ENCODE peak calls at places on chromosomes 16 and 17, in nine cellular contexts. H, V, T, O, D, Z, F, J and L are unnamed samples.

GRCh38 chr16:64417711-64418227 is 704.1 kb downstream of the CDH11 start:
- DNase-seq in F (no peak), D (peak), Z (no peak), J (peak), H (no peak), T (no peak), V (peak), O (no peak), L (no peak)

GRCh38 chr16:27452569-27453475 is 50.8 kb downstream of the IL21R start:
- DNase-seq in J (no peak), O (no peak), Z (no peak), T (no peak), H (no peak), V (no peak), F (no peak), D (peak), L (no peak)

GRCh38 chr17:62187681-62188080 is 122.6 kb upstream of the MED13 start:
- DNase-seq in F (no peak), T (no peak), Z (peak), J (no peak), O (no peak), D (peak), H (no peak), V (no peak), L (no peak)

GRCh38 chr17:74449306-74449705 is 17.1 kb upstream of the CD300A start:
- DNase-seq in H (no peak), O (no peak), Z (no peak), T (no peak), D (no peak), J (no peak), F (no peak), V (no peak), L (no peak)

GRCh38 chr17:81488276-81488860 is 24.2 kb downstream of the ACTG1 start:
- DNase-seq in H (no peak), T (no peak), O (no peak), Z (no peak), D (no peak), V (no peak), F (no peak), J (no peak), L (no peak)

GRCh38 chr16:16004314-16004749 is 54.9 kb downstream of the ABCC1 start:
- DNase-seq in H (no peak), V (peak), T (no peak), D (peak), Z (peak), F (no peak), O (no peak), J (peak), L (no peak)

GRCh38 chr17:74960739-74961342 is 11.7 kb downstream of the HID1 start:
- DNase-seq in D (peak), V (no peak), H (no peak), F (peak), O (no peak), J (no peak), Z (no peak), T (peak), L (peak)

GRCh38 chr16:68319185-68319908 is 8.5 kb downstream of the PRMT7 start:
- DNase-seq in O (no peak), H (no peak), Z (no peak), V (no peak), T (no peak), F (no peak), J (no peak), D (no peak), L (no peak)

GRCh38 chr17:61989509-61989908 is 61.7 kb upstream of the INTS2 start:
- DNase-seq in J (no peak), O (no peak), V (no peak), D (no peak), F (no peak), T (no peak), H (no peak), Z (no peak), L (no peak)

GRCh38 chr17:36652716-36653115 is 51.3 kb downstream of the MRM1 start:
- DNase-seq in Z (no peak), V (no peak), D (peak), J (no peak), H (no peak), T (no peak), F (no peak), O (no peak), L (no peak)